ENCODE peak calls at places on chromosome 11, in nine cellular contexts. I is NCI-H748 treated with DMSO at 0.1 percent for 48 hours; D is adrenal gland; T is GM23338; X is LNCaP clone FGC; O is stimulated activated CD4-positive, alpha-beta T cell treated with anti-CD3 and anti-CD28 coated beads, Interleukin-4, amount 100 ng/mL, for 48 hours; U is keratinocyte; B is cerebellar nuclear complex; F is nephron progenitor cell. Z is an unnamed sample.

GRCh38 chr11:9120659-9121350 is 29.4 kb upstream of the SCUBE2 start:
- DNase-seq in I (no peak), X (no peak), T (peak; percentile 88), B (no peak), F (peak; percentile 40), U (no peak), D (no peak), O (no peak), Z (no peak)

GRCh38 chr11:109421981-109422590 is at the start of gene C11orf87:
- DNase-seq in U (no peak), O (no peak), X (no peak), B (no peak), T (peak; percentile 77), I (no peak), F (peak; percentile 67), D (no peak), Z (no peak)

GRCh38 chr11:113464416-113464815 is 10.8 kb downstream of the DRD2 start:
- DNase-seq in X (no peak), O (no peak), B (no peak), F (no peak), D (no peak), T (no peak), I (no peak), U (no peak), Z (no peak)

GRCh38 chr11:106086135-106086534 is 8.7 kb downstream of the AASDHPPT start:
- DNase-seq in O (no peak), B (no peak), I (no peak), U (no peak), F (no peak), D (no peak), T (no peak), X (no peak), Z (no peak)

GRCh38 chr11:66718320-66718971 is 10.6 kb downstream of the SPTBN2 start:
- DNase-seq in F (no peak), B (no peak), O (no peak), I (no peak), U (peak; percentile 17), T (peak; percentile 71), D (no peak), X (peak; percentile 46), Z (no peak)

GRCh38 chr11:122523841-122524531 is 131.5 kb upstream of the UBASH3B start:
- DNase-seq in F (peak; percentile 26), B (no peak), O (no peak), U (no peak), T (peak; percentile 52), I (no peak), D (peak; percentile 35), X (no peak), Z (no peak)

GRCh38 chr11:70135142-70136132 is 57.3 kb downstream of the ANO1 start:
- DNase-seq in O (no peak), X (no peak), F (no peak), D (no peak), B (no peak), U (no peak), I (no peak), T (no peak), Z (no peak)

GRCh38 chr11:75781296-75781695 is 12.7 kb downstream of the DGAT2 start:
- DNase-seq in T (no peak), X (no peak), F (no peak), D (no peak), U (no peak), I (no peak), O (no peak), B (no peak), Z (no peak)

GRCh38 chr11:118618991-118619375 is 11.6 kb downstream of the PHLDB1 start:
- DNase-seq in X (no peak), T (no peak), D (no peak), F (no peak), O (no peak), B (no peak), U (no peak), I (no peak), Z (no peak)

GRCh38 chr11:115126092-115126491 is 378.1 kb downstream of the CADM1 start:
- DNase-seq in T (no peak), B (no peak), I (no peak), F (no peak), U (no peak), D (no peak), O (no peak), X (no peak), Z (no peak)

Z was measured in KG1.